ENCODE peak calls at places on chromosomes 1 and 21, in four cellular contexts. One of them, this sample, is unnamed.

GRCh38 chr1:2967881-2968280 is 53.4 kb upstream of the ACTRT2 start:
- DNase-seq in CD8-positive, alpha-beta T cell: no peak
- DNase-seq in colonic mucosa: no peak
- DNase-seq in fibroblast of lung: no peak
- DNase-seq in this sample: no peak

GRCh38 chr1:8941906-8942305 is 3.8 kb upstream of the CA6 start:
- DNase-seq in CD8-positive, alpha-beta T cell: no peak
- DNase-seq in colonic mucosa: no peak
- DNase-seq in fibroblast of lung: peak
- DNase-seq in this sample: no peak

GRCh38 chr1:92907949-92908684 is 53.1 kb downstream of the DIPK1A start:
- DNase-seq in CD8-positive, alpha-beta T cell: no peak
- DNase-seq in colonic mucosa: no peak
- DNase-seq in fibroblast of lung: peak
- DNase-seq in this sample: no peak

GRCh38 chr21:38533887-38534286 is 35.6 kb upstream of the ERG start:
- DNase-seq in CD8-positive, alpha-beta T cell: no peak
- DNase-seq in colonic mucosa: no peak
- DNase-seq in fibroblast of lung: peak
- DNase-seq in this sample: no peak

GRCh38 chr1:206608108-206608698 is 4.1 kb downstream of the EIF2D start:
- DNase-seq in CD8-positive, alpha-beta T cell: peak
- DNase-seq in colonic mucosa: peak
- DNase-seq in fibroblast of lung: no peak
- DNase-seq in this sample: peak

GRCh38 chr1:169201084-169201619 is 94.7 kb downstream of the ATP1B1 start:
- DNase-seq in CD8-positive, alpha-beta T cell: no peak
- DNase-seq in colonic mucosa: no peak
- DNase-seq in fibroblast of lung: peak
- DNase-seq in this sample: no peak

GRCh38 chr1:149843302-149844041 is 55.9 kb upstream of the BOLA1 start:
- DNase-seq in CD8-positive, alpha-beta T cell: no peak
- DNase-seq in colonic mucosa: peak
- DNase-seq in fibroblast of lung: peak
- DNase-seq in this sample: no peak

GRCh38 chr1:230682274-230682673 is 31.6 kb downstream of the AGT start:
- DNase-seq in CD8-positive, alpha-beta T cell: no peak
- DNase-seq in colonic mucosa: no peak
- DNase-seq in fibroblast of lung: peak
- DNase-seq in this sample: no peak

GRCh38 chr1:82759035-82759434 is 958.3 kb downstream of the ADGRL2 start:
- DNase-seq in CD8-positive, alpha-beta T cell: no peak
- DNase-seq in colonic mucosa: no peak
- DNase-seq in fibroblast of lung: no peak
- DNase-seq in this sample: no peak

GRCh38 chr1:228006034-228006792 is 585 bp upstream of the WNT3A start:
- DNase-seq in CD8-positive, alpha-beta T cell: no peak
- DNase-seq in colonic mucosa: no peak
- DNase-seq in fibroblast of lung: no peak
- DNase-seq in this sample: no peak

GRCh38 chr1:74964508-74964907 is 169.7 kb upstream of the LHX8 start:
- DNase-seq in CD8-positive, alpha-beta T cell: no peak
- DNase-seq in colonic mucosa: no peak
- DNase-seq in fibroblast of lung: peak
- DNase-seq in this sample: no peak

GRCh38 chr1:75328691-75329090 is 194.5 kb downstream of the LHX8 start:
- DNase-seq in CD8-positive, alpha-beta T cell: no peak
- DNase-seq in colonic mucosa: no peak
- DNase-seq in fibroblast of lung: no peak
- DNase-seq in this sample: no peak

GRCh38 chr1:153547560-153548551 is 1.2 kb downstream of the S100A3 start:
- DNase-seq in CD8-positive, alpha-beta T cell: no peak
- DNase-seq in colonic mucosa: peak
- DNase-seq in fibroblast of lung: no peak
- DNase-seq in this sample: no peak

GRCh38 chr1:93207211-93207610 is 26.7 kb downstream of the CCDC18 start:
- DNase-seq in CD8-positive, alpha-beta T cell: no peak
- DNase-seq in colonic mucosa: no peak
- DNase-seq in fibroblast of lung: no peak
- DNase-seq in this sample: no peak

GRCh38 chr1:184567648-184568047 is 180.8 kb downstream of the C1orf21 start:
- DNase-seq in CD8-positive, alpha-beta T cell: no peak
- DNase-seq in colonic mucosa: no peak
- DNase-seq in fibroblast of lung: peak
- DNase-seq in this sample: no peak

GRCh38 chr21:46161800-46162592 is 6.6 kb upstream of the FTCD start:
- DNase-seq in CD8-positive, alpha-beta T cell: no peak
- DNase-seq in colonic mucosa: peak
- DNase-seq in fibroblast of lung: no peak
- DNase-seq in this sample: no peak

GRCh38 chr1:4771267-4771666 is 116.9 kb downstream of the AJAP1 start:
- DNase-seq in CD8-positive, alpha-beta T cell: no peak
- DNase-seq in colonic mucosa: no peak
- DNase-seq in fibroblast of lung: no peak
- DNase-seq in this sample: no peak

GRCh38 chr1:163608969-163609368 is 287.2 kb downstream of the NUF2 start:
- DNase-seq in CD8-positive, alpha-beta T cell: no peak
- DNase-seq in colonic mucosa: no peak
- DNase-seq in fibroblast of lung: no peak
- DNase-seq in this sample: no peak

GRCh38 chr1:212867192-212867591 is 9.1 kb downstream of the FLVCR1 start:
- DNase-seq in CD8-positive, alpha-beta T cell: no peak
- DNase-seq in colonic mucosa: no peak
- DNase-seq in fibroblast of lung: no peak
- DNase-seq in this sample: no peak

GRCh38 chr1:176789571-176790090 is 326.7 kb downstream of the PAPPA2 start:
- DNase-seq in CD8-positive, alpha-beta T cell: no peak
- DNase-seq in colonic mucosa: no peak
- DNase-seq in fibroblast of lung: peak
- DNase-seq in this sample: no peak

GRCh38 chr1:79353224-79353623 is 346.7 kb upstream of the ADGRL4 start:
- DNase-seq in CD8-positive, alpha-beta T cell: no peak
- DNase-seq in colonic mucosa: no peak
- DNase-seq in fibroblast of lung: peak
- DNase-seq in this sample: peak

GRCh38 chr21:15729674-15730483 is at the start of gene USP25:
- DNase-seq in CD8-positive, alpha-beta T cell: peak
- DNase-seq in colonic mucosa: peak
- DNase-seq in fibroblast of lung: peak
- DNase-seq in this sample: peak

GRCh38 chr1:56098956-56099355 is 480.4 kb downstream of the PLPP3 start:
- DNase-seq in CD8-positive, alpha-beta T cell: no peak
- DNase-seq in colonic mucosa: no peak
- DNase-seq in fibroblast of lung: peak
- DNase-seq in this sample: no peak

GRCh38 chr1:41662061-41662655 is 177.7 kb upstream of the EDN2 start:
- DNase-seq in CD8-positive, alpha-beta T cell: peak
- DNase-seq in colonic mucosa: peak
- DNase-seq in fibroblast of lung: peak
- DNase-seq in this sample: peak

DNA sequence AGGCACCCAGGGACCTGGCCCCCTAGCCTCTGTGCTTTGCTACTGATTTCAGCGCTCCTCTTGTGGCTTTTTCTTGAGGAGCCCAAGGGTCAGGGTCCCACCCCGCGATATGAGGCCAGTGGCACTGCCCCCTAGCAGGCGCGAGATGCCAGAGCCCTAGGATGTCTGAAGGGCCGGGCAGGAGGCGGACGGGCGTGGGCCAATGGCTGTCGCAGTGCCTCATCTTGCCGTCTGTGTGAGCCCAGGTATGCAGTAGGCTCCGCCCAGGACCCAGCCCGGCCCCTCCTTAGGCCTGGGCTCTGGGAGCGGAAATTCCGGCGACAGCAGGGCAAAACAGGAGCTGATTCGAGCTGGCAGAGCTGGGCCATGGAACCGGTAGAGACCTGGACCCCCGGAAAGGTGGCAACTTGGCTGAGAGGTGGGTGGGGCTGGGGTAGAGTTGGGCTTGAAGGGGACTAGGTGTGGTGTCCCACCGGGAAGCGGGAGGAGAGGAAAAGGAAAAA is at the start of gene CNKSR1:
- DNase-seq in CD8-positive, alpha-beta T cell: no peak
- DNase-seq in colonic mucosa: peak
- DNase-seq in fibroblast of lung: no peak
- DNase-seq in this sample: no peak
- TF ChIP-seq CTCF in CD8-positive, alpha-beta T cell: no peak
- TF ChIP-seq CTCF in colonic mucosa: peak
- TF ChIP-seq CTCF in fibroblast of lung: no peak
- TF ChIP-seq CTCF in this sample: no peak

DNA sequence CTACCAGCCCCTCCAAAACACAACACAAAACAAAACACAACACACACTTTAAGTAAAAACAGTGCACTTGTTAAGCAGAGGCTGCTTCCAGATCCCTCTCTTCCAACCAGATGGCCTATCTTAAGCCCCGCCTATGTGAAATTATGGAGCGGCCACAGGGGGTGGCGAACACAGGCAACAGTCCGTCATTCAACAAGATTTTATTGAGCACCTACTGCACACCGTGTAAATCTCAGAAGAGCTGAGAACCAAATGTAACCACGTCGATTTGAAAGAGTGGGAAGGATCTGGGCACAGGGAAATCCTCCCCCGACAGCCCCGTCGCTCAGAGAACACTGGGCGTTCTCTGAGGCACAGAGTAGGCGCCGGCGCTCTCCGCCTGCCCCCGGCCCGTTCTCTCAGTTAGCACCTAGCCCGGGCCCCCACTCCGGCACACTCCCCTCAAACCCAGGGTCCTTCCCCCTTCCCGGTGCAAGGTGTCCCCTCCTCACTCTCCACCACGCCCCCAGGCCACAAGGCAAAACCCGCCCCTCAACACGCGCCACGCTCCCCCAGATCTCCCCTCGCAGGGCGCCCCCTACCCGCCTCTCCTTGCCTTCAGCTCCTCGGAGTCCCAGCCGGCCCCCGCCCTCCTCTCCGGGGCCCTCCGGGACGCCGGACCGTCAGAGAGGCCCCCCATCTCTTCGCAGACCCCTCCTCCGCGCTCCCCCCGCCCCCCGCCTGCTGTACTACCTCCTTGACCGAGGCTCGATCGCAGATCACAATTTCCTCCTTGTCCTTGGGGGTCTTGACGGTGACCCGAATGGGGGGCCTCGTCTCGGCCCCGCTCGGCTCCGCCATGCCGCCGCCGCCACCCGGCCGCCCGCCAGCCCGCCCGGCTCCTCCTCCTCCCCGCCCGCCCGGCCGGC is 482 bp downstream of the UBQLN4 start:
- DNase-seq in CD8-positive, alpha-beta T cell: peak
- DNase-seq in colonic mucosa: peak
- DNase-seq in fibroblast of lung: peak
- DNase-seq in this sample: peak
- TF ChIP-seq CTCF in CD8-positive, alpha-beta T cell: no peak
- TF ChIP-seq CTCF in colonic mucosa: no peak
- TF ChIP-seq CTCF in fibroblast of lung: no peak
- TF ChIP-seq CTCF in this sample: peak

DNA sequence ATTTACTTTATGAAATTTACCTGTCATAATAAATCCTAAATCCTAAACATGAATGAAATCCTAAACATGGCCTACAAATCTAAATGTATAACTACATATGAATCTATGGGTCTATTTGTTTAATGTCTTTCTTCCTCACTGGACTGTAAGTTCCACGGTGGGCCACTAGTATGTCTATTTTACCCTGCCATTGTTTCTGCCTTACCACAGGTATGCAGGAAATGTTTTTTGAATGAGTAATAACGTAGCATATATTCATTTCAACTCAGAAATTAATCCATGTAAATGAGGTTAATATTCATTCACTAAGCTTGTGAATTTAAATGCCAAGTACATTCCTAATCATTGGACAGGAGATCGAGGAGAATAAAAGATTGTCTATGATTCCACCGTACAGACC is 35.3 kb downstream of the B3GALNT2 start:
- DNase-seq in CD8-positive, alpha-beta T cell: no peak
- DNase-seq in colonic mucosa: no peak
- DNase-seq in fibroblast of lung: peak
- DNase-seq in this sample: no peak
- TF ChIP-seq CTCF in CD8-positive, alpha-beta T cell: no peak
- TF ChIP-seq CTCF in colonic mucosa: no peak
- TF ChIP-seq CTCF in fibroblast of lung: no peak
- TF ChIP-seq CTCF in this sample: peak

GRCh38 chr1:43620956-43621355 is 29.0 kb upstream of the KDM4A start:
- DNase-seq in CD8-positive, alpha-beta T cell: no peak
- DNase-seq in colonic mucosa: no peak
- DNase-seq in fibroblast of lung: no peak
- DNase-seq in this sample: no peak

GRCh38 chr1:43622901-43623780 is 26.8 kb upstream of the KDM4A start:
- DNase-seq in CD8-positive, alpha-beta T cell: no peak
- DNase-seq in colonic mucosa: no peak
- DNase-seq in fibroblast of lung: no peak
- DNase-seq in this sample: no peak

GRCh38 chr1:43621386-43621785 is 28.6 kb upstream of the KDM4A start:
- DNase-seq in CD8-positive, alpha-beta T cell: no peak
- DNase-seq in colonic mucosa: no peak
- DNase-seq in fibroblast of lung: no peak
- DNase-seq in this sample: no peak

GRCh38 chr1:43622471-43622870 is 27.5 kb upstream of the KDM4A start:
- DNase-seq in CD8-positive, alpha-beta T cell: no peak
- DNase-seq in colonic mucosa: no peak
- DNase-seq in fibroblast of lung: peak
- DNase-seq in this sample: no peak

GRCh38 chr1:43621861-43622260 is 28.1 kb upstream of the KDM4A start:
- DNase-seq in CD8-positive, alpha-beta T cell: no peak
- DNase-seq in colonic mucosa: no peak
- DNase-seq in fibroblast of lung: no peak
- DNase-seq in this sample: no peak
- TF ChIP-seq CTCF in CD8-positive, alpha-beta T cell: no peak
- TF ChIP-seq CTCF in colonic mucosa: no peak
- TF ChIP-seq CTCF in fibroblast of lung: no peak
- TF ChIP-seq CTCF in this sample: no peak